ENCODE peak calls at places on chromosome 20, in six cellular contexts. M, B, I, T, F and A are unnamed samples.

GRCh38 chr20:50338479-50339195 is 148.0 kb downstream of the CEBPB start:
- DNase-seq in M (no peak), B (no peak), I (no peak), T (no peak), F (peak), A (no peak)

GRCh38 chr20:41532935-41533334 is 85.2 kb downstream of the CHD6 start:
- DNase-seq in M (no peak), B (no peak), I (no peak), T (no peak), F (no peak), A (no peak)

GRCh38 chr20:31572042-31572700 is 32.9 kb upstream of the ID1 start:
- DNase-seq in M (no peak), B (no peak), I (peak), T (peak), F (no peak), A (no peak)

GRCh38 chr20:24334830-24335229 is 134.6 kb upstream of the SYNDIG1 start:
- DNase-seq in M (no peak), B (no peak), I (no peak), T (no peak), F (no peak), A (no peak)

GRCh38 chr20:409697-410559 is 1.8 kb downstream of the RBCK1 start:
- DNase-seq in M (no peak), B (no peak), I (no peak), T (no peak), F (peak), A (no peak)

GRCh38 chr20:23612385-23612784 is 6.7 kb upstream of the CST9 start:
- DNase-seq in M (no peak), B (no peak), I (no peak), T (no peak), F (no peak), A (no peak)

GRCh38 chr20:23568320-23569011 is at the start of gene CST9L:
- DNase-seq in M (no peak), B (no peak), I (no peak), T (no peak), F (no peak), A (no peak)

GRCh38 chr20:44186201-44186600 is 787 bp downstream of the JPH2 start:
- DNase-seq in M (no peak), B (no peak), I (no peak), T (no peak), F (no peak), A (no peak)

GRCh38 chr20:62367483-62368302 is 581 bp upstream of the LAMA5 start:
- DNase-seq in M (no peak), B (no peak), I (peak), T (no peak), F (peak), A (peak)

GRCh38 chr20:62595491-62595890 is 46.8 kb upstream of the SLCO4A1 start:
- DNase-seq in M (no peak), B (peak), I (no peak), T (peak), F (no peak), A (no peak)

GRCh38 chr20:55213653-55214052 is 738.3 kb downstream of the DOK5 start:
- DNase-seq in M (no peak), B (no peak), I (no peak), T (no peak), F (no peak), A (no peak)

GRCh38 chr20:38298768-38299288 is 5.1 kb upstream of the BPI start:
- DNase-seq in M (no peak), B (no peak), I (no peak), T (no peak), F (no peak), A (no peak)

GRCh38 chr20:24507182-24507853 is 37.9 kb downstream of the SYNDIG1 start:
- DNase-seq in M (no peak), B (no peak), I (no peak), T (no peak), F (no peak), A (no peak)

GRCh38 chr20:8790442-8791074 is 278.3 kb upstream of the PLCB4 start:
- DNase-seq in M (peak), B (peak), I (no peak), T (peak), F (peak), A (no peak)

GRCh38 chr20:50282592-50283241 is 92.1 kb downstream of the CEBPB start:
- DNase-seq in M (no peak), B (no peak), I (no peak), T (no peak), F (no peak), A (no peak)

GRCh38 chr20:4444404-4444803 is 277.3 kb upstream of the PRND start:
- DNase-seq in M (no peak), B (no peak), I (no peak), T (no peak), F (no peak), A (no peak)

GRCh38 chr20:35663813-35664543 is 722 bp downstream of the CPNE1 start:
- DNase-seq in M (peak), B (no peak), I (peak), T (peak), F (peak), A (peak)

GRCh38 chr20:19692685-19693119 is 65.4 kb upstream of the RIN2 start:
- DNase-seq in M (peak), B (no peak), I (peak), T (peak), F (peak), A (peak)

GRCh38 chr20:41348430-41349172 is 8.0 kb downstream of the LPIN3 start:
- DNase-seq in M (no peak), B (no peak), I (no peak), T (no peak), F (no peak), A (no peak)

GRCh38 chr20:53901064-53901463 is 169.3 kb downstream of the BCAS1 start:
- DNase-seq in M (no peak), B (no peak), I (no peak), T (no peak), F (no peak), A (no peak)

GRCh38 chr20:57369601-57370000 is 18.5 kb downstream of the RAE1 start:
- DNase-seq in M (no peak), B (no peak), I (no peak), T (no peak), F (no peak), A (no peak)

GRCh38 chr20:49323622-49324238 is 45.9 kb upstream of the ZNFX1 start:
- DNase-seq in M (no peak), B (peak), I (no peak), T (peak), F (peak), A (no peak)

GRCh38 chr20:36744764-36745191 is 1.1 kb downstream of the NDRG3 start:
- DNase-seq in M (no peak), B (no peak), I (no peak), T (no peak), F (no peak), A (no peak)

GRCh38 chr20:62496525-62497218 is 20.9 kb upstream of the GATA5 start:
- DNase-seq in M (peak), B (no peak), I (no peak), T (peak), F (peak), A (no peak)

GRCh38 chr20:57769756-57770155 is 59.9 kb upstream of the PMEPA1 start:
- DNase-seq in M (no peak), B (no peak), I (no peak), T (no peak), F (peak), A (no peak)

GRCh38 chr20:53599378-53599777 is 5.7 kb upstream of the ZNF217 start:
- DNase-seq in M (no peak), B (no peak), I (peak), T (no peak), F (no peak), A (no peak)

GRCh38 chr20:22559711-22560305 is 24.6 kb downstream of the FOXA2 start:
- DNase-seq in M (no peak), B (no peak), I (no peak), T (no peak), F (no peak), A (no peak)

GRCh38 chr20:36251426-36251825 is 15.1 kb downstream of the AAR2 start:
- DNase-seq in M (no peak), B (no peak), I (no peak), T (no peak), F (no peak), A (no peak)

GRCh38 chr20:17570347-17571152 is 675 bp downstream of the DSTN start:
- DNase-seq in M (peak), B (no peak), I (no peak), T (peak), F (peak), A (no peak)

DNA sequence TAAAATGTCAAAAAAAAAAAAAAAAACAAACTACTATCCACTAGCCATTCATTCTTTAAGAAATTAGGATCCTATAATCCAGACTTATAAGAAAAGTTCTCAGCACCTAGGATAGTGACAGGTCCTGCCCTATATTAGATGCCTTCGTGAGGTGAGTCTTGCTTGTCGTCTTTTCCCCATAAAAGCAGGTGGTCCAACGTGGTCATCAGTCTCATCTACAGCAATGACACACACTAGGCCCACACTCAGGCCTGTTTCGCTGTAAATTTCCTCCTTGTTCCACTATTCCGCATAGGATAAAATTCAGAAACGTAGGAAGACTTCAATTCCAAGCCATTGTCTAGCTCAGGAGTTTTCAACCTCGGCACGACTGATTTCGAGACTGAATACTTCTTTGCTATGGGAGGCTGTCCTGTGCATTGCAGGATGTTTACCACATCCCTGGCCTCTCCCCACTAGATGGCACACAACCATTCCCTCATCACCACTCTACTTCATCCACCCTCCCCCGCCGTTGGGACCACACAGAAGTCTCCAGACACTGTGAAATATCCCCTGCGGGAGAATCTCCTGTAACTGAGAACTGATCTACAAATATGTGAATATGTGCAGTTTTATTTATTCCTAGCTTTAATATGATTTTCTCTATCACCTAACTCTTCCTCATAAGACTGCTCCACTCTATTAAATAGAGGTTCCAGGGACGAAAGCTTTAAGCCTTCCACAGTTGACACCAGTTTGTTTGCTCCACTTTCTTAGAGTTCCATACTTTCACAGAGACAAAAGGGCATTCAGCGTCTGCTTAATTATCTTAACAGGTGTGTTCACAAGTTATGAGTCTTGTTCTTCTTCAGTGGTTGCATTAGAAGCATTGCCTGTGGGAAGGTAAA is 346.3 kb downstream of the BMP2 start:
- DNase-seq in M (no peak), B (no peak), I (peak), T (peak), F (peak), A (no peak)
- TF ChIP-seq CTCF in M (peak), B (peak), I (no peak), T (peak), F (peak), A (no peak)

GRCh38 chr20:51526754-51527153 is 15.8 kb downstream of the NFATC2 start:
- DNase-seq in M (no peak), B (no peak), I (no peak), T (no peak), F (no peak), A (no peak)
- TF ChIP-seq CTCF in M (no peak), B (no peak), I (no peak), T (no peak), F (no peak), A (no peak)

GRCh38 chr20:60011512-60012507 is 53.6 kb downstream of the CDH26 start:
- DNase-seq in M (no peak), B (no peak), I (no peak), T (peak), F (no peak), A (no peak)

GRCh38 chr20:60010689-60011417 is 52.6 kb downstream of the CDH26 start:
- DNase-seq in M (no peak), B (no peak), I (no peak), T (no peak), F (no peak), A (no peak)

GRCh38 chr20:60008130-60008808 is 50.0 kb downstream of the CDH26 start:
- DNase-seq in M (no peak), B (no peak), I (no peak), T (no peak), F (no peak), A (no peak)

GRCh38 chr20:60009318-60009717 is 51.1 kb downstream of the CDH26 start:
- DNase-seq in M (no peak), B (no peak), I (no peak), T (no peak), F (no peak), A (no peak)

GRCh38 chr20:60009826-60010616 is 51.8 kb downstream of the CDH26 start:
- DNase-seq in M (no peak), B (no peak), I (no peak), T (peak), F (no peak), A (no peak)
- TF ChIP-seq CTCF in M (peak), B (peak), I (no peak), T (peak), F (peak), A (no peak)

GRCh38 chr20:45791668-45792512 is at the start of the genes DNTTIP1 and WFDC3:
- DNase-seq in M (peak), B (no peak), I (peak), T (peak), F (peak), A (peak)
- TF ChIP-seq CTCF in M (no peak), B (no peak), I (no peak), T (no peak), F (no peak), A (no peak)

DNA sequence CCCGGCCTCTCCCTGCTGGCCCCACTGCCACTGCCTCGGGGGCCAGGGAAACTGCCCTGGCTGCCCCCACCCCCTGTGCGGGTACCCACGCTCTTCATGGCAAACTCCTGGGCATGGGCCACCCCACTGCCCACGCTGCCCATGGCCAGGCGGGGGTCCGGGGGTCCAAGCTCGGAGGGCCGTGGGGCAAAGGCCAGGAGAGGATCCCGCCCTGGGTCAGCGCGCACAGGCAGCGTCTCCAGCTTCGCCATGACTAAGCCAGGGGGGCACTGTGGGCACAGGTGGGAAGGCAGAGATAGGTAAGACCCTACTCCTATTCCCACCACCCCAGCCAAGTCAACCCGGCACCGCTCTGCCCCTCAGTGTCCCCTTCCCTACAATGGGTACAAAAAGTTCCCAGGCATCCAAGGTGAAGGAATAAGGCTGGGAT is 6.4 kb downstream of the LZTS3 start:
- DNase-seq in M (no peak), B (no peak), I (no peak), T (no peak), F (no peak), A (no peak)
- TF ChIP-seq CTCF in M (no peak), B (no peak), I (no peak), T (no peak), F (no peak), A (no peak)

GRCh38 chr20:48175261-48175660 is 390.0 kb upstream of the SULF2 start:
- DNase-seq in M (no peak), B (no peak), I (no peak), T (no peak), F (no peak), A (no peak)

GRCh38 chr20:48169650-48170049 is 384.4 kb upstream of the SULF2 start:
- DNase-seq in M (no peak), B (no peak), I (no peak), T (no peak), F (no peak), A (no peak)

GRCh38 chr20:48170625-48171024 is 385.3 kb upstream of the SULF2 start:
- DNase-seq in M (no peak), B (no peak), I (no peak), T (no peak), F (no peak), A (no peak)

GRCh38 chr20:48171071-48171470 is 385.8 kb upstream of the SULF2 start:
- DNase-seq in M (no peak), B (no peak), I (no peak), T (no peak), F (no peak), A (no peak)

DNA sequence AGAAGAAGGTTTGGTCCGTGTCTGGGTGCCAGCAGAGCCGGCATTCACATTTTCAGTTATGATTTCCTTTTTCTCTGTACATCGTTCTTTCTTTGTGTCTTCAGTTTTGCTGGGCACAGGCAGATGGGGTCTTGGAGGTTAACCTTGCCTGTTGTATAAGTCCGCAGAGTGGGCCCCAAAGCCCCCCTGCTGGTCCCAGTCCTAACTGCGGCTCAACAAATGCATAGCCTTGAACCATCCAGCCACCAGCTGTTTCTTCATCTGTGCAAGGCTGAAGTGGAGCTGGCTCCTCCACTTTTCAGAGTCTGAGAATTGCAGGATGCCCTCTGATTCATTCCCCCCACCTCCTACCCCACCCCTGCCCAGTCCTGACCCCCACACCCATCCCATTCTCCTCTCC is 386.3 kb upstream of the SULF2 start:
- DNase-seq in M (no peak), B (no peak), I (no peak), T (no peak), F (no peak), A (no peak)
- TF ChIP-seq CTCF in M (peak), B (no peak), I (no peak), T (no peak), F (no peak), A (no peak)

GRCh38 chr20:58853466-58853865 is 950 bp downstream of the GNAS start:
- DNase-seq in M (no peak), B (no peak), I (no peak), T (no peak), F (no peak), A (no peak)

GRCh38 chr20:58851969-58852458 is 502 bp upstream of the GNAS start:
- DNase-seq in M (no peak), B (no peak), I (no peak), T (no peak), F (no peak), A (no peak)

GRCh38 chr20:58852559-58853271 is at the start of gene GNAS:
- DNase-seq in M (peak), B (peak), I (peak), T (peak), F (peak), A (peak)

GRCh38 chr20:58851221-58851968 is 693 bp upstream of the GNAS-AS1 start:
- DNase-seq in M (no peak), B (no peak), I (no peak), T (no peak), F (no peak), A (peak)

GRCh38 chr20:58850693-58851174 is at the start of gene GNAS-AS1:
- DNase-seq in M (peak), B (peak), I (peak), T (peak), F (peak), A (peak)
- TF ChIP-seq CTCF in M (no peak), B (peak), I (no peak), T (no peak), F (no peak), A (no peak)